ENCODE peak calls at places on chromosomes 5 and 9, in four cellular contexts. Y, E, O and Z are unnamed samples.

GRCh38 chr9:37561682-37562081 is 14.5 kb downstream of the FBXO10 start:
- DNase-seq in Y (no peak), E (no peak), O (no peak), Z (no peak)

GRCh38 chr5:343461-344401 is 22.2 kb downstream of the AHRR start:
- DNase-seq in E (peak; percentile 47), O (no peak), Y (peak; percentile 50), Z (peak; percentile 85)

GRCh38 chr5:17916451-17916850 is 282.2 kb downstream of the TAF11L14 start:
- DNase-seq in O (no peak), E (no peak), Y (no peak), Z (no peak)

GRCh38 chr9:75889577-75889976 is 896 bp upstream of the PCSK5 start:
- DNase-seq in O (no peak), E (no peak), Y (no peak), Z (peak; percentile 28)

GRCh38 chr9:79477241-79477830 is 94.4 kb upstream of the TLE4 start:
- DNase-seq in E (no peak), O (no peak), Y (no peak), Z (no peak)

GRCh38 chr9:117418111-117418510 is 3.3 kb upstream of the ASTN2 start:
- DNase-seq in O (no peak), E (no peak), Y (no peak), Z (no peak)

GRCh38 chr5:39192449-39193160 is 26.8 kb downstream of the FYB1 start:
- DNase-seq in O (no peak), Y (no peak), E (no peak), Z (no peak)

GRCh38 chr9:69584746-69585145 is 87.4 kb downstream of the APBA1 start:
- DNase-seq in Y (no peak), O (no peak), E (no peak), Z (no peak)

GRCh38 chr5:76269259-76269958 is 133.7 kb upstream of the IQGAP2 start:
- DNase-seq in Y (no peak), O (no peak), E (no peak), Z (no peak)

DNA sequence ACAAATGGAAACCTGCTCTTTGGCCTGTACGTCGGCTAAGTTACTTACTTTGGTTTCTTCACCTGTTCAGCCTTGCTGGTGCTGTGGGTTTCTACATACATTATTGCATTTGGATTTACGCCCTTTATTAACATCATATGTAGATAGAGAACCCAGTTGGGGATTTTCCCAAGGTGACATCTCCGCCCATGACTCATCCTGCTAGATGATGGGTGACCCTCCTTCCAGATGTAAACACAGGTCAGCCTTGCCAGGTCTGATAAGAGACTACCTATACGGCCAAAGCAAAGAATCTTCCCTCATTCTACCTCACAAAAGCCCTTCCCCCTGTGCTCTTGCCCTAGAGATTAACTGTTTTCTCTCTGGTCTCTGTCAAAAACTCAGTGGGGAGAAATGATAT is 360.9 kb downstream of the KDM4C start:
- DNase-seq in O (no peak), E (no peak), Y (no peak), Z (peak; percentile 16)
- TF ChIP-seq CTCF in O (no peak), E (no peak), Y (no peak), Z (no peak)

GRCh38 chr5:124178050-124178449 is 568.4 kb downstream of the ZNF608 start:
- DNase-seq in E (no peak), Y (no peak), O (no peak), Z (no peak)
- TF ChIP-seq CTCF in E (no peak), Y (no peak), O (no peak), Z (no peak)

DNA sequence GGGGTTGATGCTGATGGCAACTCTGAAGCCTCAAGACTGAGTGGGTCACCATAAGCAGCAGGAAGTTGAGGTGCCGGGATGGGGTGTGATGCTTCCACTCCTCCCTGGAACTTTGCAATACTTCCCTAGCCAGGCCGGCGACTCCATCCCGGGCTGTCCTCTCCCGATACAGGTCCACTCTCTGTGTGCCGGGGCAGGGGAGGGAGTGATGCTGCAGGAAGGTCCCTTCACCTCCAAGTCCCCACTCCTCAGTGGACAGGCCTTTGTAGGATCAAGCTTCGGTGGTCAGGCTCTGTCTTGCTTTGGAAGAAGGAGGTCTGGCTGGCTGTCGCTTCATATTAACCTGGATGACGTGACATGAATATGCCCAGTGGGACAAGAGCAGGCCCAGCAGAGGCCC is 942 bp upstream of the SLC25A48 start:
- DNase-seq in Y (no peak), O (no peak), E (no peak), Z (no peak)
- TF ChIP-seq CTCF in Y (no peak), O (no peak), E (no peak), Z (no peak)

DNA sequence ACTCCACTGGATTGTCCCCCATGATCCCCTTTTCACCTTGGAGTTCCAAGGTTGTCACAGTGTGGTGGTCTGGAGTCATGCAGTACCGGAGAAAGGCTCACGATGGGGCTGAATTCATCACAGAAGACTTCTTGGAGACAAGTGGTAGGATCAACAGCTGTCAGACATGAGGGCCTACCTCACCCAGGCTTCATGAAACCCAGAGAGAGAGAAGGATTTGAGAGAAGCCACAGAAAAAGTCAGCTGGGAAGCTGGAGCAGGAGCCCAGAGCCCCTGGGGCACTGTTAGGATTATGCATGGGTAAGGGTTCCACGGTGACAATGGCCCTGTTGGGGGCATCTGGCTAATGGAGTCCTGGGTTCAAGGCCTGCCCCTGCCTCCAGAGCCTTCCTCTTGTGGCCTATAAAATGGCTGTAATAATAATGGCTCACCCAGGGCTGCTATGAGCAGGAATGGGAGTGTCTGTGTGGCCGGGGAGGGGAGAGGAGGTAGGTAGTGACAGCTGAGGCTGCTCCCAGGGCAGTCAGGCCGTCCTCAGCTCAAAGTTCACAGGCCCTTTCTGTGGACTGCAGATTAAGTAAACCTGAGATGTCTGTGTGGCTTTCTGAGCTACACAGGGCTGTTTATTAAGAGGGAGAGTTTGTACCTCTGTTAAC is 910 bp downstream of the TRIM14 start:
- DNase-seq in Y (no peak), E (no peak), O (no peak), Z (peak; percentile 84)
- TF ChIP-seq CTCF in Y (no peak), E (peak; percentile 47), O (no peak), Z (peak; percentile 21)

GRCh38 chr5:20972419-20972925 is 984.5 kb upstream of the CDH18 start:
- DNase-seq in Y (peak; percentile 27), E (peak; percentile 33), O (no peak), Z (no peak)
- TF ChIP-seq CTCF in Y (no peak), E (peak; percentile 47), O (peak; percentile 36), Z (no peak)

GRCh38 chr9:131950487-131950886 is 129.2 kb downstream of the MED27 start:
- DNase-seq in O (no peak), E (no peak), Y (no peak), Z (no peak)

GRCh38 chr9:131951905-131952304 is 127.8 kb downstream of the MED27 start:
- DNase-seq in O (no peak), E (peak; percentile 27), Y (peak; percentile 62), Z (no peak)

GRCh38 chr9:131951155-131951554 is 128.5 kb downstream of the MED27 start:
- DNase-seq in E (no peak), Y (no peak), O (no peak), Z (no peak)

GRCh38 chr9:131959056-131959455 is 120.6 kb downstream of the MED27 start:
- DNase-seq in O (no peak), Y (no peak), E (no peak), Z (no peak)

GRCh38 chr9:131954299-131954698 is 125.4 kb downstream of the MED27 start:
- DNase-seq in O (no peak), E (no peak), Y (no peak), Z (no peak)
- TF ChIP-seq CTCF in O (peak; percentile 56), E (peak; percentile 48), Y (no peak), Z (peak; percentile 4)

GRCh38 chr5:64595519-64595855 is 89.7 kb downstream of the RGS7BP start:
- DNase-seq in O (no peak), E (no peak), Y (no peak), Z (no peak)
- TF ChIP-seq CTCF in O (no peak), E (no peak), Y (no peak), Z (no peak)

GRCh38 chr5:113242481-113243348 is 192.1 kb downstream of the TSSK1B start:
- DNase-seq in O (no peak), Y (no peak), E (no peak), Z (no peak)
- TF ChIP-seq CTCF in O (no peak), Y (no peak), E (no peak), Z (no peak)

GRCh38 chr9:128251701-128252100 is 24.1 kb downstream of the GOLGA2 start:
- DNase-seq in O (no peak), E (no peak), Y (no peak), Z (no peak)

GRCh38 chr9:128249558-128249913 is 26.3 kb downstream of the GOLGA2 start:
- DNase-seq in O (no peak), Y (no peak), E (no peak), Z (no peak)

GRCh38 chr9:128252317-128253139 is 23.3 kb downstream of the GOLGA2 start:
- DNase-seq in Y (no peak), E (no peak), O (no peak), Z (no peak)

GRCh38 chr9:128250839-128251558 is 24.8 kb downstream of the GOLGA2 start:
- DNase-seq in Y (no peak), O (no peak), E (no peak), Z (no peak)

GRCh38 chr9:128249914-128250838 is 25.6 kb downstream of the GOLGA2 start:
- DNase-seq in Y (peak; percentile 81), E (peak; percentile 70), O (peak; percentile 92), Z (peak; percentile 99)
- TF ChIP-seq CTCF in Y (no peak), E (no peak), O (no peak), Z (no peak)